ENCODE peak calls at places on chromosome 16, in four cellular contexts. X is Peyer's patch, L is tibial artery, S is brain microvascular endothelial cell. W is an unnamed sample.

GRCh38 chr16:10740000-10740844 is 3.4 kb upstream of the NUBP1 start:
- DNase-seq in L (no peak), S (no peak), X (no peak), W (no peak)

GRCh38 chr16:65497571-65497970 is 375.7 kb upstream of the CDH11 start:
- DNase-seq in X (no peak), S (peak; percentile 73), L (no peak), W (no peak)

GRCh38 chr16:72241930-72242329 is 70.0 kb upstream of the PMFBP1 start:
- DNase-seq in S (peak; percentile 53), L (no peak), X (no peak), W (peak; percentile 62)

GRCh38 chr16:659618-660017 is 8.3 kb upstream of the RHOT2 start:
- DNase-seq in X (no peak), S (no peak), L (no peak), W (no peak)

GRCh38 chr16:50884066-50884860 is 142.4 kb downstream of the CYLD start:
- DNase-seq in S (no peak), X (no peak), L (no peak), W (peak; percentile 77)

GRCh38 chr16:75279277-75279676 is 27.9 kb upstream of the BCAR1 start:
- DNase-seq in S (no peak), L (no peak), X (no peak), W (no peak)

GRCh38 chr16:11914759-11915643 is 755 bp downstream of the GSPT1 start:
- DNase-seq in L (peak; percentile 28), X (peak; percentile 51), S (peak; percentile 20), W (peak; percentile 63)

GRCh38 chr16:65201446-65202010 is 79.7 kb upstream of the CDH11 start:
- DNase-seq in L (no peak), S (no peak), X (no peak), W (no peak)

GRCh38 chr16:31428277-31428597 is at the start of gene COX6A2:
- DNase-seq in X (no peak), L (no peak), S (no peak), W (peak; percentile 47)

GRCh38 chr16:11413907-11414595 is 68.8 kb downstream of the RMI2 start:
- DNase-seq in S (no peak), L (no peak), X (no peak), W (no peak)

GRCh38 chr16:66473654-66474519 is 46.8 kb downstream of the BEAN1 start:
- DNase-seq in L (no peak), X (peak; percentile 6), S (no peak), W (no peak)

GRCh38 chr16:1070084-1070987 is 2.2 kb upstream of the SSTR5 start:
- DNase-seq in S (no peak), X (no peak), L (no peak), W (no peak)

GRCh38 chr16:62955033-62955349 is 918.8 kb upstream of the CDH8 start:
- DNase-seq in L (no peak), S (no peak), X (no peak), W (no peak)

GRCh38 chr16:80591071-80591935 is 50.5 kb downstream of the DYNLRB2 start:
- DNase-seq in L (no peak), S (no peak), X (no peak), W (no peak)

GRCh38 chr16:75559564-75560372 is 3.7 kb upstream of the TMEM231 start:
- DNase-seq in L (no peak), X (no peak), S (peak; percentile 72), W (peak; percentile 24)

GRCh38 chr16:9256196-9256595 is 164.8 kb downstream of the HAPSTR1 start:
- DNase-seq in X (no peak), S (no peak), L (no peak), W (peak; percentile 94)

GRCh38 chr16:83402969-83403368 is 404.8 kb upstream of the HSBP1 start:
- DNase-seq in S (peak; percentile 41), X (no peak), L (no peak), W (peak; percentile 9)

GRCh38 chr16:81181013-81181720 is 57.3 kb upstream of the BCO1 start:
- DNase-seq in X (peak; percentile 34), L (peak; percentile 95), S (peak; percentile 99), W (peak; percentile 98)

GRCh38 chr16:75483222-75483621 is 12.0 kb downstream of the CHST6 start:
- DNase-seq in L (no peak), S (peak; percentile 29), X (no peak), W (no peak)

GRCh38 chr16:15532825-15533224 is 98.4 kb downstream of the BMERB1 start:
- DNase-seq in X (no peak), L (no peak), S (no peak), W (no peak)

GRCh38 chr16:21097151-21097550 is 53.5 kb downstream of the DNAH3 start:
- DNase-seq in X (no peak), L (no peak), S (peak; percentile 69), W (no peak)

GRCh38 chr16:64589836-64590235 is 532.0 kb downstream of the CDH11 start:
- DNase-seq in L (no peak), S (peak; percentile 74), X (no peak), W (no peak)

GRCh38 chr16:4852221-4852872 is 5.1 kb downstream of the UBN1 start:
- DNase-seq in X (no peak), S (peak; percentile 39), L (no peak), W (no peak)

GRCh38 chr16:4859900-4860255 is 12.6 kb downstream of the UBN1 start:
- DNase-seq in S (peak; percentile 39), X (no peak), L (no peak), W (no peak)

GRCh38 chr16:4855371-4855770 is 8.1 kb downstream of the UBN1 start:
- DNase-seq in X (no peak), L (no peak), S (no peak), W (no peak)

GRCh38 chr16:4859190-4859899 is 12.1 kb downstream of the UBN1 start:
- DNase-seq in S (peak; percentile 8), L (no peak), X (no peak), W (no peak)

DNA sequence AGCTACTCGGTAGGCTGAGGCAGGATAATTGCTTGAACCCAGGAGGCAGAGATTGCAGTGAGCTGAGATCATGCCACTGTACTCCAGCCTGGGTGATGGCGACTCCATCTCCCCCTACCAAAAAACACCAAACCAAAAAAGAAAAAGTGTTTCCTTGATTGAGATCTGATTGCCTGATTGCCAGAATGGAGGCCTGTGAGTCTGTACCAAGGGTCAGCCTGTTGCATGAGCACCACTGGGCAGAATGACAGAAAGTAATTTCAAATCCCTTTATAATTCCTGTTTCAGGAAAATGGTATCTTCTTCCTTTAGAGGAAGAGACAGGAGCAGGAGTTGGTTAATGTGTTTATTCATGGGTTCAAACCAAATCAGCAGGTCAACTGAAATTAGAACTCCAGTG is 8.5 kb downstream of the UBN1 start:
- DNase-seq in L (no peak), S (no peak), X (no peak), W (no peak)
- H3K36me3 ChIP-seq in L (peaks cover 77% of the 10 kb centered on the region), S (peaks cover 58% of the 10 kb centered on the region), X (peaks cover 75% of the 10 kb centered on the region), W (peaks cover 42% of the 10 kb centered on the region)

GRCh38 chr16:88022076-88023042 is 71.1 kb downstream of the BANP start:
- DNase-seq in X (no peak), L (no peak), S (no peak), W (no peak)
- TF ChIP-seq CTCF in X (no peak), L (no peak), S (no peak), W (no peak)

DNA sequence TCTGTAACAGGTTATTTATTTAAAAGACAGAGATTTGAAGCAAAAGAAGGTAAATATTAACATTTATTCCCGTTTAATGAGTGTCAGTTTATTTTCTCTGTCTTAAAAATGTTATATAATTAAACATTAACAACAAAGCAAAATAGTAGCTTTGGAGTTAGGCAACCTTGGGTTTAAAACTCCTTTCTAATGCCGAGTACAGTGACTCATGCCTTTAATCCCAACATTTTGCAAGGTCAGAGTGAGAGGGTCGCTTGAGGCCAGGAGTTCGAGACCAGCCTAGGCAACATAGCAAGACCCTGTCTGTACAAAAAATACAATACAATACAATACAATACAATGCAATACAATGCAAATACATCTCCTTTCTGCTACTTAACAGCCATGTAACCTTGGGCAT is 128.7 kb downstream of the CHD9 start:
- DNase-seq in X (no peak), L (no peak), S (no peak), W (no peak)
- H3K4me3 ChIP-seq in X (no peak overlapping the region), L (no peak overlapping the region), S (no peak overlapping the region), W (no peak overlapping the region)

GRCh38 chr16:28592979-28593553 is 3.8 kb downstream of the SULT1A2 start:
- DNase-seq in S (no peak), L (no peak), X (no peak), W (no peak)
- H3K36me3 ChIP-seq in S (peaks cover 6% of the 10 kb centered on the region), L (peaks cover 39% of the 10 kb centered on the region), X (peaks cover 43% of the 10 kb centered on the region), W (no peaks in the 10 kb centered on the region)

GRCh38 chr16:58252716-58253115 is 42.1 kb downstream of the PRSS54 start:
- DNase-seq in S (no peak), L (no peak), X (no peak), W (peak; percentile 38)

GRCh38 chr16:58249388-58249779 is 45.4 kb downstream of the PRSS54 start:
- DNase-seq in X (no peak), L (no peak), S (no peak), W (no peak)

GRCh38 chr16:58249780-58250478 is 44.9 kb downstream of the PRSS54 start:
- DNase-seq in S (peak; percentile 60), L (peak; percentile 40), X (peak; percentile 81), W (peak; percentile 92)
- TF ChIP-seq CTCF in S (no peak), L (no peak), X (no peak), W (no peak)

GRCh38 chr16:86575754-86576557 is 2.4 kb upstream of the FOXL1 start:
- DNase-seq in L (peak; percentile 89), S (peak; percentile 94), X (peak; percentile 32), W (peak; percentile 98)

GRCh38 chr16:86574646-86575045 is 3.7 kb upstream of the FOXL1 start:
- DNase-seq in X (no peak), S (no peak), L (no peak), W (no peak)

GRCh38 chr16:86576591-86577313 is 1.6 kb upstream of the FOXL1 start:
- DNase-seq in X (no peak), S (peak; percentile 70), L (no peak), W (peak; percentile 57)

GRCh38 chr16:86573646-86574508 is 4.5 kb upstream of the FOXL1 start:
- DNase-seq in X (no peak), L (no peak), S (no peak), W (no peak)

DNA sequence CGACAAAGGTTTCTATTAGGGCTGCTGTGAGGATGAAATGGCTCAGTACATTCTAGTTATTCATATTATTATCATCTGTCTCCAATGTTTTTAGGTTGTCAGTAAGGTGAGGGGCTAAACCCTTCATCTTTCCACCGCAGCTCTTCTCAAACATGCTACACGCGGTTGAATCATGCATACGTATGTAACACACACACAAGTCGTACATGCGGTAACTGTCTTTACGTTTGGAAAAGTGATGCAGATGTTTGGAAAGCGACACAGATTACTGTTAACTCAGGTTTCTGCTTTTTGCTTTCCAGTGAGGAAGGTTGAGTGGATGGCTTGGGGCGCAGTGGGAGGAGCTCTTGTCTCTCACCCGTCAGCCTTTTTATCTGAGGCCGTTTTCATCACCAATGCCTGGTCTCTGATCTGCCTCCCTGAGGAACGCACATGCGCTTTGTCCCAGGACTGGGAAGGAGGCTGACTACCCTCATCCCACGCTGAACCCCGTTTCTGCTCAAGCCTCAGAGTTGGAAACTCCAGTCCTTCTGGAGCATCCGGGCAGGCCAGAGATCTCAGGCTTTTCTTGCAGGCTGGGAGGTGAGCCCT is 3.2 kb upstream of the FOXL1 start:
- DNase-seq in S (no peak), X (no peak), L (no peak), W (no peak)
- H3K4me3 ChIP-seq in S (peak overlapping the region; percentile 10), X (peak overlapping the region; percentile 56), L (peak overlapping the region; percentile 78), W (peak overlapping the region; percentile 75)

DNA sequence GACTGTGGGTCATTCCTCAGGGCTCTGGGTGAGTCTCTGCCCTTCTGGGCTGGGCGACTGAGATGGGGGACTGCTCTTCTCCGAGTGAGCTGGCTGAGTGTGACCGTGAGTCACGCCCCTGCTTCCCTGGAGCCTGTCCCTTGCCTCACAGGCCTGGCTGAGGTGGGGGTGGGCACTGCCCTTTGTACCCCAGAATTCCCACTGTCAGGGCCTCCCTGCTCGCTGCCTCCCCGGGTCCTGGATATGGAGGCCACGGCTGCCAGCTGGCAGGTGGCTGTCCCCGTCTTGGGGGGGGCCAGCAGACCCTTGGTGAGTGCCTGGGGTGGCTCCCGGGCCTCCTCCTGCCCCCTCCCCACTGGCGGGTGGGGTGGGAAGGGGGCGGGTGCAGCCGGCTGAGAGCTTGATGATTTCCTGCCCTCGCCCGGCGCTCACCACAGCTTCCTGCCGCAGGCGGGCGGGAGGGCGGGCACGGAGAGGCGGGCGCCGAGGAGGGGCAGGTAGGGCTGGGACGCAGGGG is at the start of gene LAT:
- DNase-seq in S (no peak), X (peak; percentile 67), L (no peak), W (no peak)
- H3K36me3 ChIP-seq in S (peaks cover 63% of the 10 kb centered on the region), X (peaks cover 65% of the 10 kb centered on the region), L (peaks cover 88% of the 10 kb centered on the region), W (peaks cover 4% of the 10 kb centered on the region)

W was measured in GM23338.